ENCODE peak calls at places on chromosomes 5 and 9, in four cellular contexts. X is K562, D is WTC11, Y is SK-N-SH. A is an unnamed sample.
A peak's percentile ranks its signal among the peaks of the same experiment; 100 is the strongest.

GRCh38 chr5:167653645-167654106 is 637.8 kb upstream of the WWC1 start:
- DNase-seq in Y (no peak), X (no peak), D (no peak), A (no peak)

GRCh38 chr9:129145841-129146292 is 32.2 kb downstream of the IER5L start:
- DNase-seq in D (peak; percentile 60), Y (no peak), X (no peak), A (no peak)

GRCh38 chr9:76585487-76586459 is 126.8 kb downstream of the GCNT1 start:
- DNase-seq in X (no peak), Y (no peak), D (no peak), A (no peak)

GRCh38 chr5:89613222-89613956 is 730.4 kb upstream of the MEF2C start:
- DNase-seq in D (no peak), X (no peak), Y (no peak), A (peak; percentile 31)

GRCh38 chr9:94553029-94553938 is 1.6 kb upstream of the PCAT7 start:
- DNase-seq in Y (no peak), X (peak; percentile 30), D (peak; percentile 17), A (no peak)

GRCh38 chr9:90342607-90343006 is 300.0 kb downstream of the DIRAS2 start:
- DNase-seq in X (no peak), D (no peak), Y (no peak), A (no peak)

GRCh38 chr5:88555658-88556057 is 287.0 kb upstream of the TMEM161B start:
- DNase-seq in Y (no peak), X (peak; percentile 5), D (peak; percentile 29), A (no peak)

GRCh38 chr9:92328225-92328624 is 2.5 kb downstream of the CENPP start:
- DNase-seq in X (peak; percentile 61), D (no peak), Y (peak; percentile 51), A (no peak)

GRCh38 chr5:132539716-132540115 is 3.6 kb downstream of the IL5 start:
- DNase-seq in D (no peak), X (peak; percentile 37), Y (no peak), A (no peak)

GRCh38 chr9:4828776-4829175 is 36.0 kb downstream of the RCL1 start:
- DNase-seq in Y (no peak), D (no peak), X (peak; percentile 52), A (no peak)

GRCh38 chr9:137311971-137312851 is 10.1 kb upstream of the NRARP start:
- DNase-seq in Y (peak; percentile 36), X (no peak), D (no peak), A (no peak)

GRCh38 chr9:128587453-128587852 is 35.1 kb downstream of the SPTAN1 start:
- DNase-seq in X (no peak), Y (no peak), D (no peak), A (peak; percentile 8)

GRCh38 chr5:132451387-132451786 is 39.2 kb downstream of the IRF1 start:
- DNase-seq in D (no peak), Y (no peak), X (no peak), A (no peak)

GRCh38 chr9:73050887-73051550 is 98.2 kb upstream of the ALDH1A1 start:
- DNase-seq in X (no peak), D (peak; percentile 42), Y (no peak), A (no peak)

GRCh38 chr9:126151031-126151670 is 175.5 kb upstream of the MVB12B start:
- DNase-seq in D (no peak), X (no peak), Y (peak; percentile 45), A (no peak)

GRCh38 chr9:108394726-108395125 is 461.1 kb downstream of the ACTL7B start:
- DNase-seq in X (no peak), D (no peak), Y (no peak), A (no peak)

GRCh38 chr5:134465856-134466240 is 54.2 kb upstream of the CDKN2AIPNL start:
- DNase-seq in Y (peak; percentile 95), X (peak; percentile 93), D (peak; percentile 89), A (no peak)
- TF ChIP-seq MAX in Y (peak; percentile 25), X (no peak), D (no peak), A (no peak)

GRCh38 chr9:115013998-115014397 is 83.6 kb upstream of the TNFSF8 start:
- DNase-seq in Y (peak; percentile 72), D (peak; percentile 72), X (peak; percentile 67), A (no peak)
- TF ChIP-seq USF1 in Y (no peak), D (no peak), X (no peak), A (no peak)

DNA sequence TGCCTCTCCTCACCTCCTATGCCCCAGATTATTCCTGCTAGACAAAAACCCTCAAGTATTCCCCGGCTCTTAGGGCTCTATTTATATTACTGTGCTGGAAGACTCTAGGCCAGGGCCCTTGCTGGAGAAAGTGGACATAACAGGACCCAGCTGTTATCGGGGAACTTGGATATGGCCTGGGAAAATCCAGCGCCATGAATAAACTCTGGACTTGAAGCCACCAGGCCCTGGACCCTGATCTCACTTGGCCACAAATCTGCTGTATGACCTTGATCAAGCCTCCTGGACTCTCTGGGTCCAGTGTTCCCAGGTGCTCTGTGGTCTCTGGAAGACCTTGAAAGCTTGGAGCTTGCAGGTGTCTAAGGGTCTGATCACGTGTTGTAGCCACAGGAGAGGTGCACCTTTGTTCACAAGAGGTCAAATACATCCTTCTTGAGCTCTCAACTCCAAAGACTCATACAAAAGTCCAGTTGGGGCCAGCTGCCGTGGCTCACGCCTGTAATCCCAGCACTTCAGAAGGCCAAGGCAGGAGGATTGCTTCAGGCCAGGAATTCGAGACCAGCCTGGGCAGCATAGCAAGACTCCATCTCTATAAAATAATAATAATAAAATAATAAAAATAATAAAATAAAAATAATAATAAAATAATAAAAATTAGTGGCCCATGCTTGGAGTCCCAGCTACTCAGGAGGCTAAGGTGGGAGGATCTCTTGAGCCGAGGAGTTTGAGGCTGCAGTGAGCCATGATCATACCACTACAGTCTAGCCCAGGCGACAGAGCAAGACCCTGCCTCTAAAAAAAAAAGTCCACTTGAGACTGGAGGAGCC is 26.5 kb downstream of the COL27A1 start:
- DNase-seq in Y (no peak), X (no peak), D (no peak), A (no peak)
- TF ChIP-seq MAX in Y (no peak), X (no peak), D (no peak), A (no peak)

DNA sequence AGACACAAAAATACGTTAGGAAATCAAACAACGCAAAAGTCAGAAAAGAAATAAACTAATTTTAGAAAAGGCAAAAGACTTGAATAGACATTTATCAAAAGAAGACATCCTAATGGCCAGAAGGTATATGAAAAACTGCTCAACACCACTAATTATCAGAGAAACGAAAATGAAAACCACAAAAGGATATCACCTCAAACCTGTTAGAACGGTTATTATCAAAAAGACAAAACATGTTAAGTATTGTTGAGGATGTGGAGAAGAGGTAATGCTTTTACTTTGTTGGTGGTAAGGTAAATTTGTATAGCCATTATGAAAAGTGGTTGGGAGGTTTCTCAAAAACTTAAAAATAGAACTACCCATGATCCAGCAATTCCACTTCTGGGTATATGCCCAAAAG is 230.0 kb upstream of the RGMB start:
- DNase-seq in Y (no peak), X (no peak), D (no peak), A (no peak)
- TF ChIP-seq USF1 in Y (no peak), X (no peak), D (no peak), A (no peak)

A was measured in GM12878.